ENCODE peak calls at places on chromosome X, in nine cellular contexts. H is cardiac fibroblast, S is MM.1S, R is suprapubic skin, O is bronchial epithelial cell, L is HepG2, T is HFF-Myc, G is K562, Q is tibial artery. U is an unnamed sample.
A peak's percentile ranks its signal among the peaks of the same experiment; 100 is the strongest.

GRCh38 chrX:64204701-64205440 is 637 bp downstream of the AMER1 start:
- DNase-seq in H (peak; percentile 39), S (peak; percentile 10), R (no peak), O (peak; percentile 10), L (peak; percentile 0), T (no peak), G (peak; percentile 34), Q (peak; percentile 21), U (peak; percentile 35)

GRCh38 chrX:56233100-56233499 is 944 bp downstream of the KLF8 start:
- DNase-seq in H (no peak), S (no peak), R (no peak), O (no peak), L (no peak), T (no peak), G (no peak), Q (no peak), U (no peak)

GRCh38 chrX:123626962-123627361 is 105.9 kb downstream of the THOC2 start:
- DNase-seq in H (no peak), S (no peak), R (no peak), O (peak; percentile 25), L (no peak), T (no peak), G (no peak), Q (no peak), U (peak; percentile 33)

GRCh38 chrX:80550722-80551121 is 130.5 kb downstream of the TENT5D start:
- DNase-seq in H (no peak), S (peak; percentile 8), R (no peak), O (no peak), L (peak; percentile 12), T (no peak), G (peak; percentile 4), Q (no peak), U (no peak)

GRCh38 chrX:30504309-30504708 is 73.3 kb downstream of the TASL start:
- DNase-seq in H (peak; percentile 50), S (peak; percentile 21), R (no peak), O (peak; percentile 32), L (peak; percentile 20), T (no peak), G (peak; percentile 8), Q (no peak), U (peak; percentile 57)

GRCh38 chrX:39936886-39937770 is 160.6 kb downstream of the BCOR start:
- DNase-seq in H (no peak), S (peak; percentile 69), R (no peak), O (no peak), L (no peak), T (no peak), G (peak; percentile 24), Q (no peak), U (no peak)

GRCh38 chrX:19912-20571 is 261.1 kb upstream of the PLCXD1 start:
- DNase-seq in H (peak; percentile 2), S (no peak), R (peak; percentile 58), O (no peak), L (peak; percentile 0), T (no peak), G (peak; percentile 65), Q (no peak), U (no peak)

GRCh38 chrX:20680998-20681397 is 414.3 kb upstream of the RPS6KA3 start:
- DNase-seq in H (no peak), S (no peak), R (no peak), O (peak; percentile 5), L (no peak), T (no peak), G (no peak), Q (no peak), U (peak; percentile 8)

GRCh38 chrX:49079489-49080428 is at the start of gene WDR45:
- DNase-seq in H (peak; percentile 69), S (peak; percentile 53), R (peak; percentile 87), O (peak; percentile 49), L (peak; percentile 51), T (no peak), G (peak; percentile 85), Q (peak; percentile 70), U (peak; percentile 70)

GRCh38 chrX:47613082-47613481 is 6.6 kb downstream of the SYN1 start:
- DNase-seq in H (no peak), S (no peak), R (peak; percentile 33), O (no peak), L (no peak), T (no peak), G (no peak), Q (no peak), U (no peak)

GRCh38 chrX:39445336-39445735 is 644.1 kb downstream of the MID1IP1 start:
- DNase-seq in H (no peak), S (peak; percentile 9), R (no peak), O (no peak), L (no peak), T (no peak), G (peak; percentile 18), Q (no peak), U (peak; percentile 12)

GRCh38 chrX:48648299-48648698 is 35.3 kb upstream of the WAS start:
- DNase-seq in H (peak; percentile 77), S (peak; percentile 66), R (no peak), O (peak; percentile 25), L (peak; percentile 28), T (peak; percentile 9), G (no peak), Q (peak; percentile 44), U (peak; percentile 69)

GRCh38 chrX:24619647-24620046 is 27.5 kb downstream of the PCYT1B start:
- DNase-seq in H (peak; percentile 49), S (no peak), R (no peak), O (peak; percentile 27), L (peak; percentile 36), T (peak; percentile 21), G (no peak), Q (no peak), U (peak; percentile 62)

GRCh38 chrX:111020283-111020682 is 75.7 kb upstream of the PAK3 start:
- DNase-seq in H (no peak), S (no peak), R (no peak), O (no peak), L (no peak), T (no peak), G (no peak), Q (no peak), U (no peak)

DNA sequence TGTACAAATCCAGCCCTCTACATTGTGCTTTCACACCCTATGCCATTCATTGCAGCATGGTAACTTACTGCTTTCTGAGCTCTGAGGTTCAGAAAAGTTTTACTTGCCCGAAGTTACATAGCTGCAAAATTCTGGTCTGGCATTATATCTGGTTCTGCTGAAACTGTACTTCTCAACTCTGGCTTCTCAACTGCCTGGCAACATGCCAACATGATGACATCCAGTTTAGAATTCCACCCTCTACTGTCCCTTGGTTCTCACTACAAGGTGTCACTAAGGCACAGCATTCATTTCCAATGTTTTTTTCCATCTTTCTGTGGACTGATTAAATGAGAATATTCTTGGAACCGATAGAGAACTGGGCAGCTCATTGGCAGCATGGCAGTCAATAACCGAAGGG is 242.9 kb upstream of the PRPS2 start:
- DNase-seq in H (no peak), S (no peak), R (no peak), O (no peak), L (no peak), T (no peak), G (no peak), Q (no peak), U (no peak)
- H3K4me3 ChIP-seq in H (no peak overlapping the region), S (no peak overlapping the region), R (no peak overlapping the region), O (no peak overlapping the region), L (no peak overlapping the region), T (no peak overlapping the region), G (no peak overlapping the region), Q (no peak overlapping the region), U (no peak overlapping the region)

GRCh38 chrX:119986203-119986602 is 42.7 kb upstream of the NKAP start:
- DNase-seq in H (no peak), S (no peak), R (no peak), O (no peak), L (no peak), T (no peak), G (no peak), Q (no peak), U (no peak)

GRCh38 chrX:119984652-119985051 is 41.1 kb upstream of the NKAP start:
- DNase-seq in H (no peak), S (no peak), R (no peak), O (no peak), L (no peak), T (no peak), G (no peak), Q (no peak), U (no peak)

GRCh38 chrX:119983494-119983893 is 39.9 kb upstream of the NKAP start:
- DNase-seq in H (no peak), S (no peak), R (no peak), O (no peak), L (no peak), T (no peak), G (no peak), Q (no peak), U (no peak)

GRCh38 chrX:119982145-119982544 is 38.6 kb upstream of the NKAP start:
- DNase-seq in H (no peak), S (no peak), R (no peak), O (no peak), L (no peak), T (no peak), G (no peak), Q (no peak), U (no peak)

GRCh38 chrX:119981286-119982070 is 37.9 kb upstream of the NKAP start:
- DNase-seq in H (peak; percentile 36), S (peak; percentile 63), R (no peak), O (peak; percentile 31), L (peak; percentile 3), T (peak; percentile 4), G (no peak), Q (no peak), U (peak; percentile 51)
- TF ChIP-seq CTCF in H (peak; percentile 57), S (peak; percentile 67), R (peak; percentile 18), O (peak; percentile 58), L (peak; percentile 57), T (peak; percentile 58), G (peak; percentile 62), Q (no peak), U (peak; percentile 71)

DNA sequence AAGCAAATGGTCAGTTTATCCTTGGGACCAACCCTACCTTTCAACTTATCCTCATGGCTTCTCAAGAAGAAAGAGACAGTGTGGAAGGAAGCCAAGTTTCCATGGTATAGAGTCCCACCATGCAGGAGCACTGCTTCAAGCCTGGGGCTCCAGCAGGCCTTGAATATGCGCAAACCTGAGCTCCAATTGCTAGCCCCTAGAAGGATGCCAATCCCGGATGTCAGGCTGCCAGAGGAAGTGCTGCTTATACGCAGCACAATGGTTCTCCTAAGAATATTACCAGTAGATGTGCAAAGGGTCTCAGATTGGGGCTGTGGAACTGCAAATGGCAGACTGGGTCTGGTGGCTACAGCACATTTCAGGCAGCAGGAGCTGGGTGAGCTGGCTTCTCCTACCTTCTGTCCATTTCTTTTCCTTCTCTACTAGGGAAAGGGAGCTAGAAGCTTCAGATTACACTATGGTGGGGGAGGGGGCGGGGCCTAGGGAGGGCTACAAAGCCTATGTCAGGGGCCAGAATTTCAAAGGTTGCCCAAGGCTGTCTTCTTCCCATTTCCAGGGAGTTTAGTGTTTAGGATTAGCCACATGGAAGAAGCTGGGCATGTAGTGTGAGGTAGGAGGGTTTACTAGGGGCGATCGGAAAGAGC is 40.7 kb upstream of the CITED1 start:
- DNase-seq in H (no peak), S (no peak), R (no peak), O (no peak), L (no peak), T (no peak), G (no peak), Q (no peak), U (no peak)
- H3K4me3 ChIP-seq in H (no peak overlapping the region), S (no peak overlapping the region), R (no peak overlapping the region), O (no peak overlapping the region), L (no peak overlapping the region), T (no peak overlapping the region), G (no peak overlapping the region), Q (no peak overlapping the region), U (no peak overlapping the region)

DNA sequence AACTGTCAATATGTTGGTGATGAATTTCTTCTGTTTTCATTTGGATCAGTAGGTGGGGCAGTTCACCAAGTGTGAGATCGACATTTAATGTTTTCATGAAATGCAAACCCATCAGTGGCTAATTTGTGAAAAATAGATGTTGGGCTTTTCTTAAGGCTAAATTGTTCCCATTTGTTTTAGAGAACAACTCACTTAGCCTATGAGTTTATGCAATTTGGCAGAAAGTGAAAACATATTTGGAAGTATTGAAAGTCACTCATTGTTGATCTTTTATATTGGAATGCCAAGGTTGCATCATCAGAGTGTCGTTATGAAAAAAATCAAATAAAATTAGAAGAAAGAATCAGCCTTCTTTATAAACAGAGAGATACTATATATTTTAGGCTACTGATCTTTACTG is 132.4 kb downstream of the RPA4 start:
- DNase-seq in H (no peak), S (no peak), R (no peak), O (peak; percentile 0), L (no peak), T (no peak), G (no peak), Q (no peak), U (peak; percentile 13)
- TF ChIP-seq CTCF in H (no peak), S (no peak), R (no peak), O (no peak), L (no peak), T (no peak), G (no peak), Q (no peak), U (no peak)